ENCODE peak calls at places on chromosomes 1 and 21, in nine cellular contexts. One of them, this sample, is unnamed.

GRCh38 chr21:17370263-17370662 is 142.6 kb upstream of the CXADR start:
- DNase-seq in RWPE2: no peak
- DNase-seq in adrenal gland: no peak
- DNase-seq in OCI-LY7: no peak
- DNase-seq in neural progenitor cell: no peak
- DNase-seq in AG04450: no peak
- DNase-seq in lower leg skin: no peak
- DNase-seq in cardiac fibroblast: no peak
- DNase-seq in esophagus squamous epithelium: no peak
- DNase-seq in this sample: no peak

GRCh38 chr1:220028496-220028895 is 17.8 kb downstream of the EPRS1 start:
- DNase-seq in RWPE2: no peak
- DNase-seq in adrenal gland: no peak
- DNase-seq in OCI-LY7: no peak
- DNase-seq in neural progenitor cell: no peak
- DNase-seq in AG04450: no peak
- DNase-seq in lower leg skin: no peak
- DNase-seq in cardiac fibroblast: no peak
- DNase-seq in esophagus squamous epithelium: no peak
- DNase-seq in this sample: no peak

GRCh38 chr1:54487571-54488050 is 60.4 kb upstream of the ACOT11 start:
- DNase-seq in RWPE2: no peak
- DNase-seq in adrenal gland: peak; percentile 36
- DNase-seq in OCI-LY7: no peak
- DNase-seq in neural progenitor cell: peak; percentile 45
- DNase-seq in AG04450: no peak
- DNase-seq in lower leg skin: peak; percentile 90
- DNase-seq in cardiac fibroblast: no peak
- DNase-seq in esophagus squamous epithelium: no peak
- DNase-seq in this sample: no peak

GRCh38 chr1:75130312-75130677 is 3.9 kb upstream of the LHX8 start:
- DNase-seq in RWPE2: no peak
- DNase-seq in adrenal gland: no peak
- DNase-seq in OCI-LY7: no peak
- DNase-seq in neural progenitor cell: peak; percentile 68
- DNase-seq in AG04450: no peak
- DNase-seq in lower leg skin: peak; percentile 57
- DNase-seq in cardiac fibroblast: no peak
- DNase-seq in esophagus squamous epithelium: no peak
- DNase-seq in this sample: no peak

GRCh38 chr1:203186446-203187305 is at the start of gene CHI3L1:
- DNase-seq in RWPE2: no peak
- DNase-seq in adrenal gland: no peak
- DNase-seq in OCI-LY7: no peak
- DNase-seq in neural progenitor cell: no peak
- DNase-seq in AG04450: no peak
- DNase-seq in lower leg skin: peak; percentile 85
- DNase-seq in cardiac fibroblast: peak; percentile 20
- DNase-seq in esophagus squamous epithelium: no peak
- DNase-seq in this sample: no peak

GRCh38 chr1:6464514-6464836 is 1.5 kb downstream of the TNFRSF25 start:
- DNase-seq in RWPE2: no peak
- DNase-seq in adrenal gland: peak; percentile 27
- DNase-seq in OCI-LY7: no peak
- DNase-seq in neural progenitor cell: no peak
- DNase-seq in AG04450: no peak
- DNase-seq in lower leg skin: no peak
- DNase-seq in cardiac fibroblast: no peak
- DNase-seq in esophagus squamous epithelium: no peak
- DNase-seq in this sample: no peak

GRCh38 chr1:181423301-181423918 is 59.9 kb upstream of the CACNA1E start:
- DNase-seq in RWPE2: no peak
- DNase-seq in adrenal gland: peak; percentile 56
- DNase-seq in OCI-LY7: peak; percentile 14
- DNase-seq in neural progenitor cell: peak; percentile 73
- DNase-seq in AG04450: no peak
- DNase-seq in lower leg skin: peak; percentile 40
- DNase-seq in cardiac fibroblast: peak; percentile 44
- DNase-seq in esophagus squamous epithelium: no peak
- DNase-seq in this sample: no peak

GRCh38 chr1:72636636-72637035 is 354.3 kb upstream of the NEGR1 start:
- DNase-seq in RWPE2: no peak
- DNase-seq in adrenal gland: no peak
- DNase-seq in OCI-LY7: no peak
- DNase-seq in neural progenitor cell: no peak
- DNase-seq in AG04450: no peak
- DNase-seq in lower leg skin: no peak
- DNase-seq in cardiac fibroblast: peak; percentile 61
- DNase-seq in esophagus squamous epithelium: no peak
- DNase-seq in this sample: no peak

GRCh38 chr1:207454046-207454964 is at the start of gene CR2:
- DNase-seq in RWPE2: peak; percentile 47
- DNase-seq in adrenal gland: peak; percentile 26
- DNase-seq in OCI-LY7: peak; percentile 86
- DNase-seq in neural progenitor cell: peak; percentile 81
- DNase-seq in AG04450: no peak
- DNase-seq in lower leg skin: no peak
- DNase-seq in cardiac fibroblast: no peak
- DNase-seq in esophagus squamous epithelium: peak; percentile 2
- DNase-seq in this sample: no peak

GRCh38 chr1:205588691-205589445 is 42.9 kb downstream of the ELK4 start:
- DNase-seq in RWPE2: no peak
- DNase-seq in adrenal gland: peak; percentile 48
- DNase-seq in OCI-LY7: peak; percentile 75
- DNase-seq in neural progenitor cell: peak; percentile 59
- DNase-seq in AG04450: no peak
- DNase-seq in lower leg skin: peak; percentile 82
- DNase-seq in cardiac fibroblast: peak; percentile 51
- DNase-seq in esophagus squamous epithelium: no peak
- DNase-seq in this sample: peak; percentile 52

GRCh38 chr1:1895050-1895398 is 4.1 kb upstream of the GNB1 start:
- DNase-seq in RWPE2: no peak
- DNase-seq in adrenal gland: no peak
- DNase-seq in OCI-LY7: no peak
- DNase-seq in neural progenitor cell: peak; percentile 16
- DNase-seq in AG04450: no peak
- DNase-seq in lower leg skin: no peak
- DNase-seq in cardiac fibroblast: no peak
- DNase-seq in esophagus squamous epithelium: no peak
- DNase-seq in this sample: no peak
- H3K4me3 ChIP-seq in RWPE2: no peak overlapping the region
- H3K4me3 ChIP-seq in adrenal gland: no peak overlapping the region
- H3K4me3 ChIP-seq in OCI-LY7: peak overlapping the region; percentile 55
- H3K4me3 ChIP-seq in neural progenitor cell: no peak overlapping the region
- H3K4me3 ChIP-seq in AG04450: no peak overlapping the region
- H3K4me3 ChIP-seq in lower leg skin: no peak overlapping the region
- H3K4me3 ChIP-seq in cardiac fibroblast: no peak overlapping the region
- H3K4me3 ChIP-seq in esophagus squamous epithelium: no peak overlapping the region
- H3K4me3 ChIP-seq in this sample: no peak overlapping the region

GRCh38 chr1:158251160-158251559 is 3.1 kb upstream of the CD1A start:
- DNase-seq in RWPE2: no peak
- DNase-seq in adrenal gland: no peak
- DNase-seq in OCI-LY7: no peak
- DNase-seq in neural progenitor cell: no peak
- DNase-seq in AG04450: no peak
- DNase-seq in lower leg skin: no peak
- DNase-seq in cardiac fibroblast: no peak
- DNase-seq in esophagus squamous epithelium: no peak
- DNase-seq in this sample: no peak

GRCh38 chr1:158246650-158247049 is 7.6 kb upstream of the CD1A start:
- DNase-seq in RWPE2: no peak
- DNase-seq in adrenal gland: no peak
- DNase-seq in OCI-LY7: peak; percentile 62
- DNase-seq in neural progenitor cell: no peak
- DNase-seq in AG04450: no peak
- DNase-seq in lower leg skin: no peak
- DNase-seq in cardiac fibroblast: peak; percentile 1
- DNase-seq in esophagus squamous epithelium: no peak
- DNase-seq in this sample: no peak

GRCh38 chr1:158249646-158250045 is 4.6 kb upstream of the CD1A start:
- DNase-seq in RWPE2: no peak
- DNase-seq in adrenal gland: no peak
- DNase-seq in OCI-LY7: no peak
- DNase-seq in neural progenitor cell: no peak
- DNase-seq in AG04450: no peak
- DNase-seq in lower leg skin: no peak
- DNase-seq in cardiac fibroblast: no peak
- DNase-seq in esophagus squamous epithelium: no peak
- DNase-seq in this sample: no peak

GRCh38 chr1:158248771-158249170 is 5.5 kb upstream of the CD1A start:
- DNase-seq in RWPE2: no peak
- DNase-seq in adrenal gland: peak; percentile 7
- DNase-seq in OCI-LY7: no peak
- DNase-seq in neural progenitor cell: no peak
- DNase-seq in AG04450: no peak
- DNase-seq in lower leg skin: no peak
- DNase-seq in cardiac fibroblast: no peak
- DNase-seq in esophagus squamous epithelium: no peak
- DNase-seq in this sample: no peak

DNA sequence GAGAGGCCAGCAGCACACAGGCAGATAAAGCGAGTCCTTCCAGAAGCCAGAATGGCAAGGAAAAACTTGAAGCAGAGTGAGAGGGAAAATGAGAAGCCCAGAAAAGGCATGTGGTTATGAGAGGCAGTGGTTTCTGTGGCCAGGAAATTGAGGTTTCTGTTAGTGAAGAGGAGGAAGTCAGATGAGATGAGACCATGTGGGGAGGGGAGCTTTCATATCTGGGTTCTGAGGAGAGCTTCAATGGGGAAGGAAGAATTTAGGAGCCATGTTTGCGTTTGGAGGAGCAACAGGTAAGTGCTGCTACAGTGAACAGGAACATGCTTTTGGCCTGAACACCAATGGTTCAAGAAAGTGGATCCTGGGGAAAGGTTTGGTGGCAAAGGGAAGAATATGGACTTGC is 6.1 kb upstream of the CD1A start:
- DNase-seq in RWPE2: no peak
- DNase-seq in adrenal gland: peak; percentile 49
- DNase-seq in OCI-LY7: peak; percentile 81
- DNase-seq in neural progenitor cell: no peak
- DNase-seq in AG04450: no peak
- DNase-seq in lower leg skin: no peak
- DNase-seq in cardiac fibroblast: no peak
- DNase-seq in esophagus squamous epithelium: peak; percentile 3
- DNase-seq in this sample: no peak
- H3K4me3 ChIP-seq in RWPE2: no peak overlapping the region
- H3K4me3 ChIP-seq in adrenal gland: no peak overlapping the region
- H3K4me3 ChIP-seq in OCI-LY7: peak overlapping the region; percentile 16
- H3K4me3 ChIP-seq in neural progenitor cell: no peak overlapping the region
- H3K4me3 ChIP-seq in AG04450: no peak overlapping the region
- H3K4me3 ChIP-seq in lower leg skin: no peak overlapping the region
- H3K4me3 ChIP-seq in cardiac fibroblast: no peak overlapping the region
- H3K4me3 ChIP-seq in esophagus squamous epithelium: no peak overlapping the region
- H3K4me3 ChIP-seq in this sample: no peak overlapping the region

GRCh38 chr1:147547065-147547464 is 5.8 kb downstream of the BCL9 start:
- DNase-seq in RWPE2: no peak
- DNase-seq in adrenal gland: no peak
- DNase-seq in OCI-LY7: no peak
- DNase-seq in neural progenitor cell: no peak
- DNase-seq in AG04450: no peak
- DNase-seq in lower leg skin: no peak
- DNase-seq in cardiac fibroblast: no peak
- DNase-seq in esophagus squamous epithelium: no peak
- DNase-seq in this sample: no peak

GRCh38 chr1:147542549-147542857 is 1.2 kb downstream of the BCL9 start:
- DNase-seq in RWPE2: no peak
- DNase-seq in adrenal gland: no peak
- DNase-seq in OCI-LY7: peak; percentile 15
- DNase-seq in neural progenitor cell: no peak
- DNase-seq in AG04450: no peak
- DNase-seq in lower leg skin: no peak
- DNase-seq in cardiac fibroblast: no peak
- DNase-seq in esophagus squamous epithelium: no peak
- DNase-seq in this sample: no peak

GRCh38 chr1:147545133-147545532 is 3.8 kb downstream of the BCL9 start:
- DNase-seq in RWPE2: peak; percentile 82
- DNase-seq in adrenal gland: peak; percentile 29
- DNase-seq in OCI-LY7: peak; percentile 90
- DNase-seq in neural progenitor cell: peak; percentile 32
- DNase-seq in AG04450: no peak
- DNase-seq in lower leg skin: peak; percentile 87
- DNase-seq in cardiac fibroblast: peak; percentile 65
- DNase-seq in esophagus squamous epithelium: no peak
- DNase-seq in this sample: no peak

GRCh38 chr1:147539122-147539575 is 2.2 kb upstream of the BCL9 start:
- DNase-seq in RWPE2: no peak
- DNase-seq in adrenal gland: peak; percentile 79
- DNase-seq in OCI-LY7: no peak
- DNase-seq in neural progenitor cell: no peak
- DNase-seq in AG04450: peak; percentile 80
- DNase-seq in lower leg skin: no peak
- DNase-seq in cardiac fibroblast: peak; percentile 96
- DNase-seq in esophagus squamous epithelium: no peak
- DNase-seq in this sample: no peak

GRCh38 chr1:147541672-147542548 is 609 bp downstream of the BCL9 start:
- DNase-seq in RWPE2: no peak
- DNase-seq in adrenal gland: peak; percentile 47
- DNase-seq in OCI-LY7: peak; percentile 39
- DNase-seq in neural progenitor cell: peak; percentile 82
- DNase-seq in AG04450: no peak
- DNase-seq in lower leg skin: peak; percentile 88
- DNase-seq in cardiac fibroblast: peak; percentile 42
- DNase-seq in esophagus squamous epithelium: no peak
- DNase-seq in this sample: peak; percentile 79
- H3K4me3 ChIP-seq in RWPE2: no peak overlapping the region
- H3K4me3 ChIP-seq in adrenal gland: peak overlapping the region; percentile 67
- H3K4me3 ChIP-seq in OCI-LY7: peak overlapping the region; percentile 71
- H3K4me3 ChIP-seq in neural progenitor cell: peak overlapping the region; percentile 74
- H3K4me3 ChIP-seq in AG04450: peak overlapping the region; percentile 66
- H3K4me3 ChIP-seq in lower leg skin: peak overlapping the region; percentile 58
- H3K4me3 ChIP-seq in cardiac fibroblast: peak overlapping the region; percentile 69
- H3K4me3 ChIP-seq in esophagus squamous epithelium: peak overlapping the region; percentile 63
- H3K4me3 ChIP-seq in this sample: peak overlapping the region; percentile 85

DNA sequence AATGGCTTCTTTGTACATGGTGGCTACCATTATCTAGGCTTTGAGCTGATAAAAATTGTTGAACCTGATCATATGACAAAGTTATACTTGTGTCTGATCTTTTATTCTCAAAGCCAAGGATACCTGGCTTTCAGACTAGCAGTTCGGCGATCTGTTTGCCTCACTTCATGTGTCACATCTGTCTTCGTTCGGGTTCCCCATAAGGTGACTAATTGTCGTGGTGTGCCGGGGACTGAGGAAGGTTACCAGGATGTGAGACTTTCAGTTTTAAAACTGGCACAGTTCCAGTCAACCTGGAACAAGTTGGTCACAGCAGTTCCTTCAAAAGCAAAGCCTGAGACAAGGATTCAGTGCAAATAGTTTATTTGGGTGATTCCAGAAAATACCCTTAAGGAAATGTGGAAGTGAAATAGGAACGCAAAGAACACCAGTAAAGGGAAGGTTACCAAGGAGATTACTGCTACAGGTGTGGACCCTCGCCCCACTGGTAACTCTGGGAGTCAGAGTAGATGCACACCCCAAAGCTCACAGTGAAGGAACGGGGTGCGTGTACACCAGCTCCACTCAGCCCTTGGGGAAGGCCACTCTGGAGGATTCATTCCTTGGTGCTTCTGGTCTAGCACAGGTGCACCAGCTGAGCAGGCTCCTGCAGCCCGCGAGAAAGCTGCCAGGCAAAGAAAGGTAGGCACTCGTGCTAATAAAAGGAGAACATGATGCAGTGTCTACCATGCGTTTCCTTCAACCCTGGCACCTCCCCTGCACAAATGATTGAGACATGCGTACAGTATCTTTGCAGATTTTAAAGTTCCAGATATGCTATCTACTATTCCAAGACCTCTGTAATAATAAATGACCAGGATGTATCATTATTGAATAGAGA is 69.0 kb downstream of the VWA5B1 start:
- DNase-seq in RWPE2: no peak
- DNase-seq in adrenal gland: peak; percentile 62
- DNase-seq in OCI-LY7: peak; percentile 82
- DNase-seq in neural progenitor cell: no peak
- DNase-seq in AG04450: no peak
- DNase-seq in lower leg skin: no peak
- DNase-seq in cardiac fibroblast: no peak
- DNase-seq in esophagus squamous epithelium: no peak
- DNase-seq in this sample: no peak
- H3K4me3 ChIP-seq in RWPE2: no peak overlapping the region
- H3K4me3 ChIP-seq in adrenal gland: no peak overlapping the region
- H3K4me3 ChIP-seq in OCI-LY7: peak overlapping the region; percentile 49
- H3K4me3 ChIP-seq in neural progenitor cell: no peak overlapping the region
- H3K4me3 ChIP-seq in AG04450: no peak overlapping the region
- H3K4me3 ChIP-seq in lower leg skin: no peak overlapping the region
- H3K4me3 ChIP-seq in cardiac fibroblast: no peak overlapping the region
- H3K4me3 ChIP-seq in esophagus squamous epithelium: no peak overlapping the region
- H3K4me3 ChIP-seq in this sample: no peak overlapping the region

This sample was measured in coronary artery.